ENCODE peak calls at places on chromosomes 5 and 9, in nine cellular contexts. H is GM12864; C is glutamatergic neuron; B is lung; Y is ovary; K is heart right ventricle; O is CD8-positive, alpha-beta T cell; D is HFF-Myc; F is uterus. U is an unnamed sample.

GRCh38 chr9:2281803-2282185 is 266.6 kb downstream of the SMARCA2 start:
- DNase-seq in H (no peak), C (no peak), B (no peak), Y (no peak), K (no peak), O (no peak), D (no peak), F (no peak), U (no peak)

GRCh38 chr9:3299872-3300271 is 225.9 kb downstream of the RFX3 start:
- DNase-seq in H (peak), C (no peak), B (no peak), Y (no peak), K (no peak), O (no peak), D (no peak), F (no peak), U (no peak)

GRCh38 chr5:43036409-43036808 is 3.7 kb downstream of the ANXA2R start:
- DNase-seq in H (no peak), C (no peak), B (no peak), Y (no peak), K (no peak), O (no peak), D (no peak), F (no peak), U (no peak)

GRCh38 chr5:111512026-111512405 is 319 bp downstream of the STARD4 start:
- DNase-seq in H (no peak), C (no peak), B (no peak), Y (no peak), K (no peak), O (no peak), D (no peak), F (no peak), U (no peak)

GRCh38 chr5:121500262-121500792 is 351.4 kb upstream of the FTMT start:
- DNase-seq in H (no peak), C (no peak), B (no peak), Y (no peak), K (no peak), O (no peak), D (no peak), F (no peak), U (no peak)

GRCh38 chr5:179805070-179805528 is 1.6 kb downstream of the MGAT4B start:
- DNase-seq in H (no peak), C (no peak), B (no peak), Y (peak), K (no peak), O (no peak), D (no peak), F (no peak), U (no peak)

GRCh38 chr5:176541338-176542134 is 4.3 kb upstream of the RNF44 start:
- DNase-seq in H (no peak), C (no peak), B (peak), Y (peak), K (peak), O (peak), D (no peak), F (peak), U (peak)

GRCh38 chr9:7081065-7081600 is 323.4 kb downstream of the KDM4C start:
- DNase-seq in H (no peak), C (no peak), B (no peak), Y (no peak), K (no peak), O (no peak), D (no peak), F (no peak), U (no peak)

GRCh38 chr9:121566401-121567141 is 66.9 kb upstream of the GGTA1 start:
- DNase-seq in H (no peak), C (no peak), B (no peak), Y (peak), K (peak), O (no peak), D (no peak), F (peak), U (no peak)

GRCh38 chr9:129069128-129069824 is 11.6 kb upstream of the DOLPP1 start:
- DNase-seq in H (no peak), C (no peak), B (peak), Y (no peak), K (peak), O (peak), D (no peak), F (no peak), U (peak)

GRCh38 chr9:134224130-134224826 is 59.9 kb upstream of the RNU6ATAC start:
- DNase-seq in H (no peak), C (peak), B (no peak), Y (no peak), K (peak), O (no peak), D (no peak), F (no peak), U (no peak)

GRCh38 chr5:139569276-139569955 is 8.3 kb downstream of the UBE2D2 start:
- DNase-seq in H (no peak), C (no peak), B (no peak), Y (no peak), K (no peak), O (no peak), D (no peak), F (no peak), U (no peak)

GRCh38 chr5:171317225-171317624 is 8.2 kb downstream of the TLX3 start:
- DNase-seq in H (no peak), C (no peak), B (no peak), Y (no peak), K (no peak), O (no peak), D (no peak), F (no peak), U (no peak)

GRCh38 chr5:1156033-1156753 is 44.3 kb upstream of the SLC12A7 start:
- DNase-seq in H (no peak), C (peak), B (no peak), Y (no peak), K (no peak), O (no peak), D (no peak), F (no peak), U (no peak)

GRCh38 chr5:33781286-33781685 is 110.5 kb downstream of the ADAMTS12 start:
- DNase-seq in H (no peak), C (no peak), B (no peak), Y (no peak), K (no peak), O (no peak), D (no peak), F (no peak), U (no peak)

GRCh38 chr9:127116946-127117345 is 5.5 kb downstream of the ANGPTL2 start:
- DNase-seq in H (no peak), C (no peak), B (no peak), Y (no peak), K (no peak), O (no peak), D (no peak), F (no peak), U (no peak)

GRCh38 chr5:156803404-156803803 is 46.7 kb upstream of the PPP1R2B start:
- DNase-seq in H (no peak), C (no peak), B (no peak), Y (no peak), K (no peak), O (no peak), D (no peak), F (no peak), U (no peak)

GRCh38 chr5:156802501-156802900 is 47.6 kb upstream of the PPP1R2B start:
- DNase-seq in H (no peak), C (no peak), B (no peak), Y (no peak), K (no peak), O (no peak), D (no peak), F (no peak), U (no peak)

GRCh38 chr5:156799171-156799570 is 50.9 kb upstream of the PPP1R2B start:
- DNase-seq in H (no peak), C (no peak), B (no peak), Y (no peak), K (no peak), O (no peak), D (no peak), F (no peak), U (no peak)

GRCh38 chr5:156798201-156798600 is 51.9 kb upstream of the PPP1R2B start:
- DNase-seq in H (no peak), C (no peak), B (no peak), Y (no peak), K (no peak), O (no peak), D (no peak), F (no peak), U (no peak)

DNA sequence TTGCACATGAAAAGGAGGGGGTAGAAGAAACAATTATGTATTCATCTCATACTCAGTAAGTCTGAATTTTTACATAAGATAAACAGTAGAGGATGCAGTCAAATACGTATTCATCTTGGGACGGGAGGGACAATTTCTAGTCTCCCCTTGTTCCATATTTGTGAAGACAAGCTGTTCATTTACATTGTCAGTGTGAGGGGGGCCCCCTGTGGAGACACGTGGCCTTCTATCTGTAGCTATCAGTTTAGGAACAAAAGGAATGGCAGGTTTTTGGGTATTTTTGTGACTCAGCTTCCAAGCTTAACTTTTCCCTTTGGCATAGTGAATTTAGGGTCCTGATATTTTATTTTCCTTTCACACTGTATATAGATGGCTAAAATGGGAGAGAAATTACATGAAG is 49.1 kb upstream of the PPP1R2B start:
- DNase-seq in H (no peak), C (no peak), B (no peak), Y (no peak), K (no peak), O (no peak), D (no peak), F (no peak), U (no peak)
- TF ChIP-seq CTCF in H (no peak), C (no peak), B (no peak), Y (no peak), K (peak), O (no peak), D (no peak), F (no peak), U (no peak)

DNA sequence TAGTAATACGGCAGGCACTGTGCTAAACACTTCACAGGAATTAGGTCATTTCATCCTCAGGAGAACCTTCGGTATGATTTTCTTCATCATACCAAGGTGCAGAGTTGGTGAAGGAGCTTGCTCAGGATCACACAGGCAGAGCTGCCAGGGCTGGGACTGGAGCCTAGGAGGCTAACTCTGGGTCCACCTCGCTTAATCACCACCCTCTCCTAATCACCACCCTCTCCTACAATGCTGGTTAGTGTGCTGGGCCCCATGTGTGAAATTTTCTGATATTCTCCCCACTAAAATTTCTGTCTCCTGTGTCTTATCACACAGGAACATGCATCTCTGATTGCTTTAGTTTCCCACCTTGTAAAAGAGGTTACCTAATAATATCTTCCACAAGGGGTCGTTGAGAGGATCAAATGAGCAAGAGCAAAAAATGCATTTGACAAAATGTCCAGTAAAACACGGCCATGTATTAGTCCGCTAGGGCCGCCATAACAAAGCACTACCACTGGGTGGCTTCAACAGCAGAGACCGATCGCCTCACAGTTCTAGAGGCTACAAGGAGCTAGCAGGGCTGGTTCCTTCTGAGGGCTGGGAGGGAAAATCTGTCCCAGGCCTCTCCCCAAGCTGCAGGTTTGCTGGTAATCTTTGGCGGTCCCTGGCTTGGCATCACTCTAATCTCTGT is 128.2 kb upstream of the NFIB start:
- DNase-seq in H (no peak), C (peak), B (no peak), Y (no peak), K (no peak), O (no peak), D (no peak), F (no peak), U (no peak)
- TF ChIP-seq CTCF in H (peak), C (peak), B (no peak), Y (no peak), K (no peak), O (no peak), D (peak), F (no peak), U (no peak)

GRCh38 chr5:123269851-123270250 is 153.4 kb downstream of the CEP120 start:
- DNase-seq in H (no peak), C (no peak), B (no peak), Y (no peak), K (no peak), O (no peak), D (no peak), F (no peak), U (no peak)

GRCh38 chr5:123278284-123278683 is 144.9 kb downstream of the CEP120 start:
- DNase-seq in H (no peak), C (no peak), B (no peak), Y (no peak), K (no peak), O (no peak), D (no peak), F (no peak), U (no peak)

GRCh38 chr5:123269436-123269835 is 153.8 kb downstream of the CEP120 start:
- DNase-seq in H (no peak), C (no peak), B (no peak), Y (no peak), K (no peak), O (no peak), D (no peak), F (no peak), U (no peak)

GRCh38 chr5:123273984-123274383 is 149.2 kb downstream of the CEP120 start:
- DNase-seq in H (no peak), C (no peak), B (no peak), Y (no peak), K (no peak), O (no peak), D (no peak), F (no peak), U (no peak)
- TF ChIP-seq CTCF in H (no peak), C (no peak), B (no peak), Y (no peak), K (no peak), O (no peak), D (no peak), F (no peak), U (no peak)

GRCh38 chr9:93824386-93825294 is 130.5 kb downstream of the BARX1 start:
- DNase-seq in H (no peak), C (no peak), B (no peak), Y (no peak), K (no peak), O (no peak), D (no peak), F (no peak), U (peak)

GRCh38 chr9:93827545-93828330 is 127.4 kb downstream of the BARX1 start:
- DNase-seq in H (no peak), C (peak), B (peak), Y (peak), K (peak), O (no peak), D (peak), F (no peak), U (no peak)

GRCh38 chr9:93826905-93827544 is 128.1 kb downstream of the BARX1 start:
- DNase-seq in H (no peak), C (no peak), B (no peak), Y (no peak), K (no peak), O (no peak), D (no peak), F (no peak), U (peak)

GRCh38 chr9:93825348-93826115 is 129.6 kb downstream of the BARX1 start:
- DNase-seq in H (no peak), C (no peak), B (no peak), Y (no peak), K (no peak), O (no peak), D (no peak), F (no peak), U (peak)

GRCh38 chr9:93826209-93826608 is 128.9 kb downstream of the BARX1 start:
- DNase-seq in H (no peak), C (no peak), B (no peak), Y (peak), K (no peak), O (peak), D (no peak), F (no peak), U (peak)
- TF ChIP-seq CTCF in H (peak), C (peak), B (no peak), Y (no peak), K (no peak), O (peak), D (peak), F (no peak), U (no peak)

GRCh38 chr5:23507278-23507685 is at the start of gene PRDM9:
- DNase-seq in H (no peak), C (peak), B (peak), Y (peak), K (peak), O (no peak), D (no peak), F (peak), U (no peak)

GRCh38 chr5:23506329-23507236 is 826 bp upstream of the PRDM9 start:
- DNase-seq in H (no peak), C (peak), B (no peak), Y (no peak), K (no peak), O (no peak), D (no peak), F (no peak), U (no peak)
- TF ChIP-seq CTCF in H (no peak), C (no peak), B (no peak), Y (no peak), K (peak), O (no peak), D (no peak), F (no peak), U (no peak)

DNA sequence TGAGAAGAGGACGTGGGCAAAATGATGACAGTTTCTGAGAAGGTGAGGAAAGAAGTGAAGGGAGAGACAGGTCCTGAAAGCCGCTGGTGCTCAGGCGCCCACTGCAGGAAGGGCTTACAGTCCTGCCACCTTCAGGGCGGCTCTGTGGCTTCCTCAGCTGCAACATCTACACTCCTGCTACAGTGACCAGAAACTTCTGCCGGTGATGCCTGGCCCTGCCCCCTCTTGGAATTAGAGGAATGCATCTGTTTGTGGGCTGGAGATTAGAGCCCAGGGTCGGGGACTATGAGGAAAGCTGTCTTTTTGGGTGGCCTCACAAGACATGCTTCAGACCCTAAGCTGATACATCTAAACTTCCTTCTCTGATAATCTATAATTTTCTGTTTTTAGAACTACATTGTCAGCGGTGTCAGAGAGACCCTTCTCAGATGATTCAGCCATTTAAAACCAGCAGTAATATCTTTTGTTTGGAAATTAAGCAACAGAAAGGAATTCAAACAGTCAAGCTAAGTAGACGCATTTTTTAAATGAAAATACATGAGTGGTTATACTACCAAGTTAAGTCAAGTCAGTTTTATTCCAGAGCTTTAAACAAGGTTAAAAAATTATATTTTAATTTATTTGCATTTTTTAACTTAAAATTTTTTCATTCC is 30.4 kb downstream of the PRDM6 start:
- DNase-seq in H (no peak), C (peak), B (no peak), Y (peak), K (no peak), O (no peak), D (no peak), F (no peak), U (no peak)
- TF ChIP-seq CTCF in H (no peak), C (no peak), B (no peak), Y (no peak), K (no peak), O (no peak), D (no peak), F (no peak), U (no peak)

GRCh38 chr5:2780421-2781171 is 29.1 kb upstream of the IRX2 start:
- DNase-seq in H (no peak), C (no peak), B (peak), Y (no peak), K (no peak), O (no peak), D (no peak), F (no peak), U (no peak)
- TF ChIP-seq CTCF in H (no peak), C (no peak), B (no peak), Y (no peak), K (no peak), O (no peak), D (no peak), F (no peak), U (no peak)

U was measured in activated B cell treated with CpG ODN at 0.5 μM for 24 hours.